ENCODE peak calls at places on chromosomes 11 and 22, in six cellular contexts. N is IMR-90, U is neuronal stem cell, R is H9, H is mesenchymal stem cell, J is H1. O is an unnamed sample.

GRCh38 chr11:77449060-77449521 is 24.8 kb downstream of the PAK1 start:
- DNase-seq in N (no peak), U (no peak), R (no peak), H (no peak), J (no peak), O (no peak)

GRCh38 chr11:118980191-118980881 is 8.8 kb downstream of the FOXR1 start:
- DNase-seq in N (no peak), U (no peak), R (peak), H (no peak), J (peak), O (peak)

GRCh38 chr11:2390871-2391662 is 9.5 kb upstream of the TSSC4 start:
- DNase-seq in N (peak), U (no peak), R (peak), H (peak), J (no peak), O (no peak)

GRCh38 chr11:83079820-83080219 is 8.1 kb upstream of the RAB30 start:
- DNase-seq in N (no peak), U (no peak), R (no peak), H (no peak), J (no peak), O (no peak)

GRCh38 chr11:96154802-96155520 is 188.0 kb downstream of the MAML2 start:
- DNase-seq in N (peak), U (no peak), R (no peak), H (peak), J (no peak), O (peak)

GRCh38 chr22:45949258-45949870 is 27.6 kb downstream of the WNT7B start:
- DNase-seq in N (no peak), U (no peak), R (no peak), H (no peak), J (no peak), O (no peak)

GRCh38 chr11:14541180-14541579 is 21.0 kb upstream of the PSMA1 start:
- DNase-seq in N (no peak), U (no peak), R (no peak), H (no peak), J (no peak), O (no peak)

GRCh38 chr22:32904044-32904443 is 102.5 kb downstream of the TIMP3 start:
- DNase-seq in N (peak), U (peak), R (peak), H (peak), J (no peak), O (peak)

GRCh38 chr11:72411623-72412532 is 22.5 kb downstream of the CLPB start:
- DNase-seq in N (no peak), U (no peak), R (no peak), H (no peak), J (no peak), O (no peak)

GRCh38 chr11:5736396-5736795 is at the start of gene OR56B1:
- DNase-seq in N (no peak), U (no peak), R (no peak), H (no peak), J (no peak), O (no peak)

GRCh38 chr11:80103149-80103859 is 662.5 kb upstream of the TENM4 start:
- DNase-seq in N (peak), U (no peak), R (no peak), H (peak), J (no peak), O (peak)

GRCh38 chr11:100612766-100613165 is 74.3 kb upstream of the ARHGAP42 start:
- DNase-seq in N (no peak), U (no peak), R (no peak), H (no peak), J (no peak), O (no peak)

GRCh38 chr22:19270873-19271272 is 20.6 kb downstream of the CLTCL1 start:
- DNase-seq in N (no peak), U (no peak), R (no peak), H (no peak), J (no peak), O (no peak)

GRCh38 chr11:7030836-7031235 is 10.6 kb downstream of the NLRP14 start:
- DNase-seq in N (no peak), U (no peak), R (no peak), H (no peak), J (no peak), O (no peak)

GRCh38 chr22:38866399-38867123 is 5.5 kb downstream of the CBX6 start:
- DNase-seq in N (no peak), U (no peak), R (peak), H (no peak), J (peak), O (no peak)

GRCh38 chr11:93623179-93623578 is 38.3 kb upstream of the CEP295 start:
- DNase-seq in N (no peak), U (no peak), R (peak), H (peak), J (peak), O (no peak)

GRCh38 chr11:34546511-34547206 is 33.1 kb upstream of the ELF5 start:
- DNase-seq in N (no peak), U (peak), R (no peak), H (no peak), J (no peak), O (no peak)

GRCh38 chr11:69208190-69209037 is 52.7 kb downstream of the SMIM38 start:
- DNase-seq in N (no peak), U (no peak), R (no peak), H (no peak), J (no peak), O (no peak)

GRCh38 chr11:66228521-66228920 is 39.9 kb upstream of the RAB1B start:
- DNase-seq in N (no peak), U (no peak), R (peak), H (no peak), J (no peak), O (peak)

GRCh38 chr11:73496134-73496533 is 101.8 kb downstream of the FAM168A start:
- DNase-seq in N (no peak), U (no peak), R (no peak), H (no peak), J (no peak), O (no peak)

GRCh38 chr11:69475141-69475865 is 6.2 kb upstream of the LINC01488 start:
- DNase-seq in N (no peak), U (no peak), R (no peak), H (no peak), J (no peak), O (no peak)

GRCh38 chr11:121889168-121889567 is 226.8 kb downstream of the BLID start:
- DNase-seq in N (peak), U (no peak), R (no peak), H (no peak), J (no peak), O (no peak)

GRCh38 chr11:75246006-75246672 is 5.6 kb downstream of the TPBGL start:
- DNase-seq in N (no peak), U (no peak), R (peak), H (no peak), J (no peak), O (no peak)

GRCh38 chr11:65560555-65561418 is 2.6 kb upstream of the LTBP3 start:
- DNase-seq in N (peak), U (no peak), R (peak), H (peak), J (peak), O (no peak)

GRCh38 chr11:124012697-124013096 is at the start of gene OR10G4:
- DNase-seq in N (no peak), U (no peak), R (no peak), H (no peak), J (no peak), O (no peak)
- H3K14ac ChIP-seq in N (no peak), U (no peak), R (no peak), H (no peak), J (no peak), O (no peak)

DNA sequence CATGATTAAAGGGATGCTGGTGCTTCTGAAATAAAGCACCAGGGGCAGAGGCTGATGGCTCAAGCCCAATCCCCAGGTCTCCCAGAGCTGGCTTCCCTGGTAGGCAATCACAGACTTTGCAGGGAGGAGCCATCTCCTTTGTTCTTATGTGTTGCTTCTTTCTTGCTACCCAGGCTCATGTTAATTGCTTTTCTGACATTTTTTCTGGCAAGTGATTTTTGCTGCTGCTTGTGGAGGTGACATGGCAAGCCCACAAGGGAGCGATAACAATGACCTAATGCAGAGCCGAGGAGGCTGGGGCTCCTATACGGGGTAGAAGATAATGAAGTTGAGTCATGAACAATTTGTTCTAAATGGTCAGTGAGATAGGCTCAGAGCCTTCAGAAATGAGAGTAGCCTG is 25.3 kb upstream of the PLET1 start:
- DNase-seq in N (peak), U (no peak), R (no peak), H (peak), J (no peak), O (no peak)
- H3K9ac ChIP-seq in N (no peak), U (no peak), R (no peak), H (no peak), J (no peak), O (peak)

DNA sequence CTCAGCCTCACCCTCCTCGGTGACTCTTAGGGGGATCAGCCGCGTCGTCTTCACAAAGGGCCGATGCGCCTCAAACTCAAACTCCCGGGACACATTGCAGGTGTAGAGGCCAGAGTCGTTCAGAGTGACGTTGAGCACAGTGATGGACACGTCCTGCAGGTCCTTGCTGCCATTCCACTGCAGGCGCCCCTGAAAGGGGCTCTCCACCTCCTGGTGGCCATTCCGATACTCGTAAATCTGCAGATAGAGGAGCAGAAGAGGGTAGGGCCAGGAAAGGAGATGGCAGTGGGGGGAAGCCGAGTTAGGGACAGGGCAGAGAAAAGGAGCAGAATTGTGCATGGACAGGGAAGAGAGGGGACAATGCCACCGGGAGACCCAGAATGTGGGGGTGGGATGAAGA is 12.0 kb downstream of the SCN3B start:
- DNase-seq in N (no peak), U (no peak), R (no peak), H (no peak), J (no peak), O (no peak)
- H3K14ac ChIP-seq in N (no peak), U (no peak), R (no peak), H (no peak), J (no peak), O (no peak)

DNA sequence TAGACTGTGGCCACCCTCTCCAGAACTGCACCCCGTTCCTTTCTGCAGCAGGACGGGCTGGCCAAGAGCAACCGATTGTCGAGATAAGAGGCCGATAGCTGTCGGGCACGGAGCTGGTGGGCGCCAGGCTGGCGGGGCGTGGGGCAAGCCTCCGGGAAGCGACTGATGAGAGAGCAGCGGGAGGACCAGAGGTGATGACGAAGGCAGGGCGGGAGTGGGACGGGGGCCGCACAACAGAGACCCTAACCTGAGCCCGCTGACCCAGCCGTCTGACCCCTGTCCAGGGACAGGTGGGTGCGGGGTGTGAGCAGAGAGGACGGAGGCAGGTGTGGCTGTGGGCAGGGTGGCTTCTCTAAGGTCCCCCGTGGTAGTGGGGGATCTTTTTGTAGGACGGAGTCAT is 7.3 kb upstream of the BRSK2 start:
- DNase-seq in N (no peak), U (no peak), R (peak), H (no peak), J (no peak), O (no peak)
- H3K9ac ChIP-seq in N (no peak), U (peak), R (no peak), H (no peak), J (no peak), O (no peak)

DNA sequence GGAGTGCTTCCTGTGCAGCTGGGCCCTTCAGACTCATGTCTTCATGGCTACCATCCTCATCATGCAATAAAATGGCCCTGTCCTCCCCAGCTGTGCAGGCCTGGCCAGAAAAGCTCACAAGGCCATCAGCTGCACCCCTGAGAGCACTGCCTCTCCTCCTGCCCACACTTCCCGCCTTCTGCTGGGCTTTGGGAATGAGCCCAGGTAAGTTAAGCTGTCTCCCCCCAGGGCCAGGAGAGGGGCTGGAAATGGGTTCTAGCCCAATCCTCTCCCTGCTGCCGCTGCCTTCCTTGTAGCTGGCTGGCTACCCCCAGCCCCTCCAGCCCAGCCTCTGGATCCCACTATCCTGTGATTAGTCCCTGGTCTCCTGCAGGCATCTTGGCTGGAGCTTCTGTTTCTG is 168.0 kb downstream of the ST3GAL4 start:
- DNase-seq in N (no peak), U (no peak), R (no peak), H (no peak), J (no peak), O (no peak)
- H3K14ac ChIP-seq in N (no peak), U (no peak), R (no peak), H (no peak), J (no peak), O (no peak)